ENCODE peak calls at places on chromosomes 7 and 10, in nine cellular contexts. W is C1 segment of cervical spinal cord, U is GM10248, K is cardiac muscle cell, N is activated T-cell treated with anti-CD3 and anti-CD28 coated beads for 4 hours, I is WTC11, M is colonic mucosa, G is sciatic nerve, P is cardiac fibroblast. J is an unnamed sample.
A peak's percentile ranks its signal among the peaks of the same experiment; 100 is the strongest.

GRCh38 chr7:101633516-101633915 is 4.4 kb upstream of the MYL10 start:
- DNase-seq in W (no peak), G (no peak), M (no peak), I (no peak), U (no peak), P (no peak), K (no peak), N (no peak), J (no peak)

GRCh38 chr10:97456034-97456685 is 10.2 kb downstream of the ZDHHC16 start:
- DNase-seq in P (no peak), I (no peak), W (no peak), N (no peak), U (no peak), K (no peak), M (no peak), G (peak; percentile 7), J (no peak)

GRCh38 chr10:44035474-44036197 is 349.3 kb downstream of the CXCL12 start:
- DNase-seq in U (no peak), G (no peak), I (no peak), N (no peak), W (no peak), K (no peak), M (peak; percentile 2), P (no peak), J (no peak)

GRCh38 chr7:24899905-24900304 is 80.1 kb downstream of the OSBPL3 start:
- DNase-seq in N (no peak), P (no peak), G (no peak), I (no peak), W (no peak), K (no peak), M (no peak), U (peak; percentile 26), J (no peak)

GRCh38 chr7:88339195-88339922 is 32.7 kb upstream of the STEAP4 start:
- DNase-seq in N (no peak), P (no peak), G (no peak), M (no peak), W (no peak), I (no peak), U (no peak), K (no peak), J (no peak)

GRCh38 chr7:140594131-140594691 is 46.4 kb downstream of the DENND2A start:
- DNase-seq in W (no peak), N (no peak), U (no peak), G (no peak), K (no peak), I (no peak), P (no peak), M (no peak), J (no peak)

GRCh38 chr7:43758029-43758860 is at the start of gene BLVRA:
- DNase-seq in N (peak; percentile 40), W (peak; percentile 30), M (peak; percentile 63), K (peak; percentile 68), U (peak; percentile 90), I (peak; percentile 73), P (peak; percentile 40), G (peak; percentile 85), J (peak; percentile 90)

GRCh38 chr7:98617051-98617959 is at the start of gene NPTX2:
- DNase-seq in G (peak; percentile 77), M (peak; percentile 45), P (peak; percentile 15), I (peak; percentile 83), K (peak; percentile 53), N (no peak), W (peak; percentile 20), U (no peak), J (no peak)

GRCh38 chr10:33026422-33026821 is 68.4 kb upstream of the ITGB1 start:
- DNase-seq in W (no peak), I (no peak), U (no peak), P (no peak), N (no peak), M (no peak), K (no peak), G (no peak), J (no peak)

GRCh38 chr7:36128448-36129047 is 24.5 kb upstream of the EEPD1 start:
- DNase-seq in I (no peak), N (no peak), W (peak; percentile 24), U (no peak), G (peak; percentile 73), P (peak; percentile 89), K (peak; percentile 88), M (peak; percentile 87), J (peak; percentile 27)

GRCh38 chr10:58782876-58783859 is 270.5 kb downstream of the BICC1 start:
- DNase-seq in G (no peak), N (no peak), U (no peak), P (peak; percentile 58), M (peak; percentile 30), W (no peak), I (no peak), K (peak; percentile 88), J (no peak)

GRCh38 chr7:157844141-157844540 is 507.3 kb downstream of the DNAJB6 start:
- DNase-seq in W (no peak), I (no peak), M (no peak), G (no peak), U (no peak), K (no peak), N (no peak), P (no peak), J (no peak)

GRCh38 chr10:88281592-88282268 is 301.4 kb downstream of the RNLS start:
- DNase-seq in G (no peak), M (no peak), I (no peak), W (no peak), U (peak; percentile 25), P (peak; percentile 89), N (no peak), K (peak; percentile 85), J (no peak)

GRCh38 chr10:101029520-101030309 is 1.2 kb downstream of the PDZD7 start:
- DNase-seq in G (no peak), N (no peak), K (no peak), P (no peak), I (no peak), U (no peak), W (no peak), M (no peak), J (no peak)

GRCh38 chr10:132519382-132520146 is 18.0 kb upstream of the INPP5A start:
- DNase-seq in M (no peak), I (peak; percentile 10), G (peak; percentile 62), P (no peak), N (no peak), W (no peak), U (no peak), K (no peak), J (peak; percentile 35)

GRCh38 chr7:149321978-149322541 is 60.1 kb downstream of the ZNF783 start:
- DNase-seq in U (peak; percentile 33), P (peak; percentile 43), G (no peak), I (no peak), N (no peak), W (no peak), K (peak; percentile 49), M (no peak), J (peak; percentile 40)

GRCh38 chr7:145848691-145849090 is 267.9 kb upstream of the CNTNAP2 start:
- DNase-seq in P (peak; percentile 6), N (no peak), G (no peak), U (no peak), M (no peak), W (no peak), K (no peak), I (peak; percentile 63), J (no peak)

GRCh38 chr10:7303067-7303629 is 107.7 kb downstream of the SFMBT2 start:
- DNase-seq in N (no peak), P (no peak), K (no peak), M (no peak), I (no peak), U (no peak), G (no peak), W (no peak), J (no peak)

GRCh38 chr10:111077715-111078504 is 1.1 kb downstream of the ADRA2A start:
- DNase-seq in W (no peak), M (peak; percentile 51), K (peak; percentile 25), I (peak; percentile 19), G (no peak), P (peak; percentile 7), N (no peak), U (peak; percentile 24), J (no peak)

GRCh38 chr10:101136007-101136707 is 5.1 kb downstream of the TLX1 start:
- DNase-seq in W (no peak), M (no peak), P (no peak), N (no peak), U (no peak), K (no peak), I (no peak), G (no peak), J (no peak)

GRCh38 chr10:61937631-61938284 is 36.3 kb downstream of the ARID5B start:
- DNase-seq in U (no peak), K (peak; percentile 45), P (peak; percentile 78), W (no peak), N (no peak), G (no peak), M (no peak), I (no peak), J (peak; percentile 21)

GRCh38 chr7:32586291-32587221 is 91.3 kb downstream of the AVL9 start:
- DNase-seq in W (no peak), K (peak; percentile 99), G (no peak), I (no peak), M (no peak), U (no peak), N (no peak), P (peak; percentile 98), J (no peak)

GRCh38 chr7:49644402-49645166 is 128.9 kb upstream of the VWC2 start:
- DNase-seq in I (no peak), N (no peak), U (no peak), M (no peak), K (no peak), P (no peak), G (no peak), W (no peak), J (no peak)

GRCh38 chr7:29878081-29878688 is 71.9 kb downstream of the WIPF3 start:
- DNase-seq in N (no peak), P (peak; percentile 61), K (peak; percentile 67), I (no peak), W (no peak), M (no peak), G (peak; percentile 75), U (peak; percentile 37), J (no peak)

GRCh38 chr10:99442394-99442793 is 12.0 kb upstream of the GOT1 start:
- DNase-seq in N (no peak), I (no peak), W (no peak), P (no peak), G (no peak), K (no peak), M (no peak), U (no peak), J (no peak)

J was measured in GM13976.